ENCODE peak calls at places on chromosomes 2 and 18, in six cellular contexts. One of them, this sample, is unnamed.

GRCh38 chr2:205017381-205017780 is 472.1 kb downstream of the PARD3B start:
- DNase-seq in HCT116: no peak
- DNase-seq in HL-60: no peak
- DNase-seq in stomach: no peak
- DNase-seq in suprapubic skin: no peak
- DNase-seq in K562: no peak
- DNase-seq in this sample: no peak

GRCh38 chr2:43714164-43714563 is 37.9 kb upstream of the C1GALT1C1L start:
- DNase-seq in HCT116: no peak
- DNase-seq in HL-60: no peak
- DNase-seq in stomach: no peak
- DNase-seq in suprapubic skin: no peak
- DNase-seq in K562: no peak
- DNase-seq in this sample: no peak

GRCh38 chr2:69493268-69493667 is 56.0 kb upstream of the NFU1 start:
- DNase-seq in HCT116: no peak
- DNase-seq in HL-60: no peak
- DNase-seq in stomach: peak; percentile 32
- DNase-seq in suprapubic skin: no peak
- DNase-seq in K562: no peak
- DNase-seq in this sample: no peak

GRCh38 chr2:191384829-191385228 is 139.6 kb downstream of the MYO1B start:
- DNase-seq in HCT116: no peak
- DNase-seq in HL-60: no peak
- DNase-seq in stomach: no peak
- DNase-seq in suprapubic skin: no peak
- DNase-seq in K562: no peak
- DNase-seq in this sample: no peak

GRCh38 chr18:61992285-61992684 is 99.5 kb upstream of the RNF152 start:
- DNase-seq in HCT116: peak; percentile 35
- DNase-seq in HL-60: no peak
- DNase-seq in stomach: no peak
- DNase-seq in suprapubic skin: no peak
- DNase-seq in K562: no peak
- DNase-seq in this sample: no peak

GRCh38 chr2:17799301-17800126 is 16.7 kb upstream of the MSGN1 start:
- DNase-seq in HCT116: no peak
- DNase-seq in HL-60: no peak
- DNase-seq in stomach: no peak
- DNase-seq in suprapubic skin: no peak
- DNase-seq in K562: no peak
- DNase-seq in this sample: no peak

GRCh38 chr2:70098032-70098431 is 10.8 kb downstream of the PCBP1 start:
- DNase-seq in HCT116: no peak
- DNase-seq in HL-60: no peak
- DNase-seq in stomach: no peak
- DNase-seq in suprapubic skin: no peak
- DNase-seq in K562: no peak
- DNase-seq in this sample: no peak

GRCh38 chr2:128214866-128215460 is 103.7 kb downstream of the HS6ST1 start:
- DNase-seq in HCT116: no peak
- DNase-seq in HL-60: no peak
- DNase-seq in stomach: no peak
- DNase-seq in suprapubic skin: no peak
- DNase-seq in K562: no peak
- DNase-seq in this sample: no peak

GRCh38 chr2:216507220-216508143 is 8.8 kb downstream of the RPL37A start:
- DNase-seq in HCT116: no peak
- DNase-seq in HL-60: no peak
- DNase-seq in stomach: no peak
- DNase-seq in suprapubic skin: no peak
- DNase-seq in K562: no peak
- DNase-seq in this sample: no peak

GRCh38 chr2:12732663-12733062 is 15.9 kb downstream of the TRIB2 start:
- DNase-seq in HCT116: no peak
- DNase-seq in HL-60: no peak
- DNase-seq in stomach: no peak
- DNase-seq in suprapubic skin: no peak
- DNase-seq in K562: no peak
- DNase-seq in this sample: no peak

GRCh38 chr2:20640411-20641122 is 10.3 kb downstream of the HS1BP3 start:
- DNase-seq in HCT116: no peak
- DNase-seq in HL-60: no peak
- DNase-seq in stomach: no peak
- DNase-seq in suprapubic skin: no peak
- DNase-seq in K562: no peak
- DNase-seq in this sample: no peak

GRCh38 chr2:220764246-220764645 is 807.9 kb downstream of the EPHA4 start:
- DNase-seq in HCT116: no peak
- DNase-seq in HL-60: no peak
- DNase-seq in stomach: no peak
- DNase-seq in suprapubic skin: no peak
- DNase-seq in K562: no peak
- DNase-seq in this sample: no peak

GRCh38 chr2:46073540-46074018 is 223.6 kb upstream of the EPAS1 start:
- DNase-seq in HCT116: peak; percentile 44
- DNase-seq in HL-60: no peak
- DNase-seq in stomach: no peak
- DNase-seq in suprapubic skin: no peak
- DNase-seq in K562: no peak
- DNase-seq in this sample: no peak
- TF ChIP-seq POLR2AphosphoS5 in HCT116: peak; percentile 16
- TF ChIP-seq POLR2AphosphoS5 in HL-60: no peak
- TF ChIP-seq POLR2AphosphoS5 in stomach: peak; percentile 22
- TF ChIP-seq POLR2AphosphoS5 in suprapubic skin: no peak
- TF ChIP-seq POLR2AphosphoS5 in K562: no peak
- TF ChIP-seq POLR2AphosphoS5 in this sample: peak; percentile 22

DNA sequence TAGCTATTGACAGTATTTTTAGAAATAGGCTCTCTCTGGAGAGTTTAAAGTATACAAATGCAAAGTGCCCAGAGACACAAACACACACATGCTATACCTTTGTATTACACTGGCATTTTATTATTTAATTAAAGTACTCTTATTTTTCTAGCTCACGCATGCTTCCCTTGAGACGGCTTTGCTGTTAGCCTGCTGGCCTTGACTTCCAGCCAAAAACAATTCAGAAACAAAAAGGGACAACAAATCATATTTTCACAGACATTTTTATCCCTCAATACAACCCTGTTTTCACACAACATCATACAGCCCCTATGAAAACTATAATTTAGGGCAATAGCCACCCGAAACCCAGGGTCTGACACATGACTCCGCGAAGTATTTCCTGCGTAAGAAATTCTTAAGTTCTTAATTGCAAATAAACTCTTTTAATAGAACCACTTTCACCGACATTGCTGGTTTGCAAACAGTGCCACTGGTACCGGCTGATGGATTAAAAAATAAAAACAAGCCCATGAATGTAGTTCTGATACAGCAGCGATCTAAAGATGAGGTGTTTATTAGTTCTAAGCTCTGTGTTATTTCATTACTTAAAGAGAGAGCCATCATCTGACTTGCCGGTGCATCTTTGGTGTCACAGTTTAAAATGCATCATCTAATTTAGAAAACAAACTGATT is 185.1 kb downstream of the TCF4 start:
- DNase-seq in HCT116: no peak
- DNase-seq in HL-60: no peak
- DNase-seq in stomach: no peak
- DNase-seq in suprapubic skin: no peak
- DNase-seq in K562: no peak
- DNase-seq in this sample: no peak
- H3K4me3 ChIP-seq in HCT116: no peak overlapping the region
- H3K4me3 ChIP-seq in HL-60: no peak overlapping the region
- H3K4me3 ChIP-seq in stomach: peak overlapping the region; percentile 28
- H3K4me3 ChIP-seq in suprapubic skin: peak overlapping the region; percentile 33
- H3K4me3 ChIP-seq in K562: no peak overlapping the region
- H3K4me3 ChIP-seq in this sample: no peak overlapping the region

DNA sequence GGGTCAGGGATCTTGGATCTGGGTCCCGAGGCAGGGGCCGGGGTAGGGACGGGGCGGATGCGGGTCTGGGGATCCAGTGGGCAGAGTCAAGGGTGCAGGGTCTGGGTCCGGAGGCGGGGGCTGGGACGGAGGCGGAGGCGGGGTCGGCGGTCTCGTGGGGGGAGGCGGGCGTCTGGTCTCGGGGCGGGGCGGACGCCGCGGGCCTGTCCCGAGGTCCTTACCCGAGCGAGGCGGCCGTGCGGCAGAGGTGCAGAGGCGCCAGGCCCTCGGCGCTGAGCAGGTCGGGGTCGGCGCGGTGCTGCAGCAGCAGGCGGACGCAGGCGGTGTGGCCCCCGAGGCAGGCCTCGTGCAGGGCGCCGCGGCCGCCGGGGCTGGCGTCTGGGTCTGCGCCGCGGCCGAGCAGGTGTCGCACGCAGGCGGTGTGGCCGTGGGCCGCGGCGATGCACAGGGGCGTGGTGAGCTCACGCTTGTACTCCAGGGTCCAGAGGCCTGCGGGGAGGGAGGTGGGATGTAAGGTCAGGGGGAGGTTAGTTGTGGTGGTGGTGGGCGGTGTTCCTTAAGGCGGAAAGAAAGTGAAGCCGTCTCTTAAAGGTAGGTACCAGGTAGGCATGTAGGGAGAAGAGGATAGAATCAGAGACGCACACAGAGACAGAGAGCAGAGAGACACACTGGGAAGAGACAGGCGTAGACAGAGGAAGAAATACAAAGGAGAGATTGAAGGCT is 26.6 kb downstream of the ASB18 start:
- DNase-seq in HCT116: no peak
- DNase-seq in HL-60: no peak
- DNase-seq in stomach: no peak
- DNase-seq in suprapubic skin: peak; percentile 72
- DNase-seq in K562: no peak
- DNase-seq in this sample: no peak
- H3K27me3 ChIP-seq in HCT116: no peaks in the 10 kb centered on the region
- H3K27me3 ChIP-seq in HL-60: peaks cover 7% of the 10 kb centered on the region
- H3K27me3 ChIP-seq in stomach: peaks cover 85% of the 10 kb centered on the region
- H3K27me3 ChIP-seq in suprapubic skin: peaks cover 78% of the 10 kb centered on the region
- H3K27me3 ChIP-seq in K562: no peaks in the 10 kb centered on the region
- H3K27me3 ChIP-seq in this sample: peaks cover 10% of the 10 kb centered on the region

GRCh38 chr2:202289394-202290204 is 24.0 kb downstream of the NOP58 start:
- DNase-seq in HCT116: no peak
- DNase-seq in HL-60: no peak
- DNase-seq in stomach: no peak
- DNase-seq in suprapubic skin: no peak
- DNase-seq in K562: no peak
- DNase-seq in this sample: no peak
- TF ChIP-seq POLR2AphosphoS5 in HCT116: no peak
- TF ChIP-seq POLR2AphosphoS5 in HL-60: no peak
- TF ChIP-seq POLR2AphosphoS5 in stomach: no peak
- TF ChIP-seq POLR2AphosphoS5 in suprapubic skin: no peak
- TF ChIP-seq POLR2AphosphoS5 in K562: no peak
- TF ChIP-seq POLR2AphosphoS5 in this sample: no peak

GRCh38 chr2:235596272-235596671 is 102.4 kb downstream of the AGAP1 start:
- DNase-seq in HCT116: no peak
- DNase-seq in HL-60: no peak
- DNase-seq in stomach: no peak
- DNase-seq in suprapubic skin: no peak
- DNase-seq in K562: no peak
- DNase-seq in this sample: no peak

GRCh38 chr2:235597081-235597615 is 103.3 kb downstream of the AGAP1 start:
- DNase-seq in HCT116: no peak
- DNase-seq in HL-60: no peak
- DNase-seq in stomach: no peak
- DNase-seq in suprapubic skin: no peak
- DNase-seq in K562: no peak
- DNase-seq in this sample: no peak

GRCh38 chr2:235598842-235599531 is 105.1 kb downstream of the AGAP1 start:
- DNase-seq in HCT116: no peak
- DNase-seq in HL-60: no peak
- DNase-seq in stomach: no peak
- DNase-seq in suprapubic skin: no peak
- DNase-seq in K562: no peak
- DNase-seq in this sample: no peak

GRCh38 chr2:235599596-235600338 is 105.9 kb downstream of the AGAP1 start:
- DNase-seq in HCT116: no peak
- DNase-seq in HL-60: no peak
- DNase-seq in stomach: no peak
- DNase-seq in suprapubic skin: no peak
- DNase-seq in K562: no peak
- DNase-seq in this sample: no peak

DNA sequence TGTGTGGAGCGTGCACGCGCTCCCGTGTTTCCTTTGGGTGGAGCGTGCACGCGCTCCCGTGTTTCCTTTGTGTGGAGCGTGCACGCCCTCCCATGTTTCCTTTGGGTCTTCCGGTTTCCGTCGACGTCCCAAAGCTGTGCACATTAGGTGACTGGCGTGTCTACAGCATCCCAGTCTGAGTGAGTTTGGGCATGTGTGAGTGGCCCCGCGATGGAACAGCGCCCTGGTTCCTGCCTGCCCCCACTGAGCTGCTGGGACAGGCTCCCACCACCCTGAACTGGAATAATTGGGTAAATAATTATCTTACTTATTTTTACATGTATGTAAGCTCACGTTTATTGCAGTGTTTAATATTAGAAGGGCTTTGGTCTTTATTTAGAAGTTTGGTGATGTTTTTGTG is 104.2 kb downstream of the AGAP1 start:
- DNase-seq in HCT116: no peak
- DNase-seq in HL-60: no peak
- DNase-seq in stomach: no peak
- DNase-seq in suprapubic skin: no peak
- DNase-seq in K562: no peak
- DNase-seq in this sample: no peak
- H3K4me3 ChIP-seq in HCT116: no peak overlapping the region
- H3K4me3 ChIP-seq in HL-60: no peak overlapping the region
- H3K4me3 ChIP-seq in stomach: no peak overlapping the region
- H3K4me3 ChIP-seq in suprapubic skin: no peak overlapping the region
- H3K4me3 ChIP-seq in K562: no peak overlapping the region
- H3K4me3 ChIP-seq in this sample: no peak overlapping the region

This sample was measured in prostate gland.